ENCODE peak calls at places on chromosomes 4 and X, in six cellular contexts. One of them, this sample, is unnamed.

GRCh38 chr4:113869743-113870375 is 108.3 kb upstream of the CAMK2D start:
- DNase-seq in NCI-H510A: no peak
- DNase-seq in T-helper 9 cell: no peak
- DNase-seq in fibroblast of the aortic adventitia: peak; percentile 54
- DNase-seq in HTR-8/SVneo: no peak
- DNase-seq in NCI-H1694: no peak
- DNase-seq in this sample: peak; percentile 81

GRCh38 chr4:140943486-140943885 is 187.3 kb upstream of the TBC1D9 start:
- DNase-seq in NCI-H510A: no peak
- DNase-seq in T-helper 9 cell: no peak
- DNase-seq in fibroblast of the aortic adventitia: peak; percentile 74
- DNase-seq in HTR-8/SVneo: no peak
- DNase-seq in NCI-H1694: no peak
- DNase-seq in this sample: no peak

GRCh38 chr4:56768301-56768700 is 53.2 kb downstream of the SPINK2 start:
- DNase-seq in NCI-H510A: no peak
- DNase-seq in T-helper 9 cell: no peak
- DNase-seq in fibroblast of the aortic adventitia: no peak
- DNase-seq in HTR-8/SVneo: no peak
- DNase-seq in NCI-H1694: no peak
- DNase-seq in this sample: no peak

GRCh38 chr4:116055857-116056827 is 942.7 kb upstream of the NDST4 start:
- DNase-seq in NCI-H510A: no peak
- DNase-seq in T-helper 9 cell: no peak
- DNase-seq in fibroblast of the aortic adventitia: peak; percentile 2
- DNase-seq in HTR-8/SVneo: peak; percentile 2
- DNase-seq in NCI-H1694: no peak
- DNase-seq in this sample: peak; percentile 6

GRCh38 chr4:56619816-56620215 is 61.3 kb downstream of the HOPX start:
- DNase-seq in NCI-H510A: no peak
- DNase-seq in T-helper 9 cell: no peak
- DNase-seq in fibroblast of the aortic adventitia: peak; percentile 12
- DNase-seq in HTR-8/SVneo: no peak
- DNase-seq in NCI-H1694: no peak
- DNase-seq in this sample: no peak

GRCh38 chr4:100872811-100873210 is 355.0 kb upstream of the EMCN start:
- DNase-seq in NCI-H510A: no peak
- DNase-seq in T-helper 9 cell: no peak
- DNase-seq in fibroblast of the aortic adventitia: no peak
- DNase-seq in HTR-8/SVneo: no peak
- DNase-seq in NCI-H1694: no peak
- DNase-seq in this sample: peak; percentile 93

GRCh38 chrX:9927638-9928037 is 39.5 kb upstream of the CLDN34 start:
- DNase-seq in NCI-H510A: peak; percentile 2
- DNase-seq in T-helper 9 cell: no peak
- DNase-seq in fibroblast of the aortic adventitia: no peak
- DNase-seq in HTR-8/SVneo: no peak
- DNase-seq in NCI-H1694: no peak
- DNase-seq in this sample: no peak

GRCh38 chr4:75848891-75849290 is 53.4 kb downstream of the PPEF2 start:
- DNase-seq in NCI-H510A: no peak
- DNase-seq in T-helper 9 cell: no peak
- DNase-seq in fibroblast of the aortic adventitia: no peak
- DNase-seq in HTR-8/SVneo: no peak
- DNase-seq in NCI-H1694: no peak
- DNase-seq in this sample: peak; percentile 76

GRCh38 chrX:72351606-72352338 is 46.1 kb upstream of the CITED1 start:
- DNase-seq in NCI-H510A: no peak
- DNase-seq in T-helper 9 cell: no peak
- DNase-seq in fibroblast of the aortic adventitia: peak; percentile 78
- DNase-seq in HTR-8/SVneo: no peak
- DNase-seq in NCI-H1694: no peak
- DNase-seq in this sample: peak; percentile 9

GRCh38 chr4:122619583-122619982 is 1.3 kb downstream of the IL21 start:
- DNase-seq in NCI-H510A: no peak
- DNase-seq in T-helper 9 cell: no peak
- DNase-seq in fibroblast of the aortic adventitia: no peak
- DNase-seq in HTR-8/SVneo: no peak
- DNase-seq in NCI-H1694: no peak
- DNase-seq in this sample: no peak

GRCh38 chr4:158775091-158775651 is 6.3 kb downstream of the FNIP2 start:
- DNase-seq in NCI-H510A: no peak
- DNase-seq in T-helper 9 cell: no peak
- DNase-seq in fibroblast of the aortic adventitia: peak; percentile 92
- DNase-seq in HTR-8/SVneo: no peak
- DNase-seq in NCI-H1694: no peak
- DNase-seq in this sample: peak; percentile 85

GRCh38 chrX:17535229-17535628 is 160.2 kb downstream of the NHS start:
- DNase-seq in NCI-H510A: no peak
- DNase-seq in T-helper 9 cell: peak; percentile 3
- DNase-seq in fibroblast of the aortic adventitia: peak; percentile 40
- DNase-seq in HTR-8/SVneo: peak; percentile 15
- DNase-seq in NCI-H1694: no peak
- DNase-seq in this sample: no peak

GRCh38 chr4:16582526-16582925 is 315.9 kb downstream of the LDB2 start:
- DNase-seq in NCI-H510A: no peak
- DNase-seq in T-helper 9 cell: no peak
- DNase-seq in fibroblast of the aortic adventitia: no peak
- DNase-seq in HTR-8/SVneo: no peak
- DNase-seq in NCI-H1694: no peak
- DNase-seq in this sample: no peak

GRCh38 chrX:16870861-16871584 is 861 bp upstream of the RBBP7 start:
- DNase-seq in NCI-H510A: peak; percentile 24
- DNase-seq in T-helper 9 cell: peak; percentile 25
- DNase-seq in fibroblast of the aortic adventitia: no peak
- DNase-seq in HTR-8/SVneo: no peak
- DNase-seq in NCI-H1694: no peak
- DNase-seq in this sample: no peak

GRCh38 chrX:104113237-104113965 is 1.1 kb downstream of the ZCCHC18 start:
- DNase-seq in NCI-H510A: peak; percentile 6
- DNase-seq in T-helper 9 cell: peak; percentile 37
- DNase-seq in fibroblast of the aortic adventitia: peak; percentile 42
- DNase-seq in HTR-8/SVneo: no peak
- DNase-seq in NCI-H1694: peak; percentile 2
- DNase-seq in this sample: peak; percentile 55

GRCh38 chr4:89290727-89291126 is 16.9 kb downstream of the GPRIN3 start:
- DNase-seq in NCI-H510A: no peak
- DNase-seq in T-helper 9 cell: no peak
- DNase-seq in fibroblast of the aortic adventitia: no peak
- DNase-seq in HTR-8/SVneo: no peak
- DNase-seq in NCI-H1694: peak; percentile 5
- DNase-seq in this sample: no peak

GRCh38 chrX:139058831-139059495 is 347.4 kb upstream of the FGF13 start:
- DNase-seq in NCI-H510A: no peak
- DNase-seq in T-helper 9 cell: no peak
- DNase-seq in fibroblast of the aortic adventitia: peak; percentile 72
- DNase-seq in HTR-8/SVneo: no peak
- DNase-seq in NCI-H1694: no peak
- DNase-seq in this sample: no peak

GRCh38 chr4:1243451-1244080 is 5.4 kb downstream of the CTBP1 start:
- DNase-seq in NCI-H510A: no peak
- DNase-seq in T-helper 9 cell: no peak
- DNase-seq in fibroblast of the aortic adventitia: no peak
- DNase-seq in HTR-8/SVneo: no peak
- DNase-seq in NCI-H1694: no peak
- DNase-seq in this sample: no peak

GRCh38 chrX:63967541-63967940 is 182.5 kb upstream of the ARHGEF9 start:
- DNase-seq in NCI-H510A: no peak
- DNase-seq in T-helper 9 cell: no peak
- DNase-seq in fibroblast of the aortic adventitia: no peak
- DNase-seq in HTR-8/SVneo: no peak
- DNase-seq in NCI-H1694: no peak
- DNase-seq in this sample: no peak

GRCh38 chrX:39309018-39309620 is 507.9 kb downstream of the MID1IP1 start:
- DNase-seq in NCI-H510A: peak; percentile 44
- DNase-seq in T-helper 9 cell: peak; percentile 7
- DNase-seq in fibroblast of the aortic adventitia: no peak
- DNase-seq in HTR-8/SVneo: no peak
- DNase-seq in NCI-H1694: no peak
- DNase-seq in this sample: peak; percentile 0

GRCh38 chr4:6013564-6013963 is 4.7 kb downstream of the C4orf50 start:
- DNase-seq in NCI-H510A: no peak
- DNase-seq in T-helper 9 cell: no peak
- DNase-seq in fibroblast of the aortic adventitia: no peak
- DNase-seq in HTR-8/SVneo: no peak
- DNase-seq in NCI-H1694: no peak
- DNase-seq in this sample: no peak

GRCh38 chr4:40990899-40991265 is 223.5 kb downstream of the APBB2 start:
- DNase-seq in NCI-H510A: no peak
- DNase-seq in T-helper 9 cell: no peak
- DNase-seq in fibroblast of the aortic adventitia: no peak
- DNase-seq in HTR-8/SVneo: no peak
- DNase-seq in NCI-H1694: no peak
- DNase-seq in this sample: no peak

GRCh38 chr4:127997534-127998388 is 32.6 kb downstream of the ABHD18 start:
- DNase-seq in NCI-H510A: no peak
- DNase-seq in T-helper 9 cell: no peak
- DNase-seq in fibroblast of the aortic adventitia: peak; percentile 51
- DNase-seq in HTR-8/SVneo: peak; percentile 43
- DNase-seq in NCI-H1694: no peak
- DNase-seq in this sample: peak; percentile 55

GRCh38 chr4:15482842-15483241 is 13.2 kb downstream of the CC2D2A start:
- DNase-seq in NCI-H510A: no peak
- DNase-seq in T-helper 9 cell: no peak
- DNase-seq in fibroblast of the aortic adventitia: peak; percentile 50
- DNase-seq in HTR-8/SVneo: no peak
- DNase-seq in NCI-H1694: no peak
- DNase-seq in this sample: no peak

GRCh38 chr4:47647029-47647428 is 162.0 kb downstream of the ATP10D start:
- DNase-seq in NCI-H510A: no peak
- DNase-seq in T-helper 9 cell: no peak
- DNase-seq in fibroblast of the aortic adventitia: no peak
- DNase-seq in HTR-8/SVneo: no peak
- DNase-seq in NCI-H1694: no peak
- DNase-seq in this sample: no peak

GRCh38 chrX:13179100-13179499 is 134.7 kb upstream of the FAM9C start:
- DNase-seq in NCI-H510A: no peak
- DNase-seq in T-helper 9 cell: no peak
- DNase-seq in fibroblast of the aortic adventitia: no peak
- DNase-seq in HTR-8/SVneo: no peak
- DNase-seq in NCI-H1694: no peak
- DNase-seq in this sample: no peak

This sample was measured in fibroblast of lung.